ENCODE peak calls at places on chromosomes 3 and 15, in six cellular contexts. S, P, B, U, O and A are unnamed samples.

GRCh38 chr15:99682455-99682854 is 50.8 kb downstream of the LYSMD4 start:
- DNase-seq in U (no peak), B (no peak), S (no peak), O (no peak), P (peak; percentile 23), A (no peak)

GRCh38 chr15:74229686-74230085 is 6.4 kb upstream of the CCDC33 start:
- DNase-seq in P (no peak), S (no peak), O (no peak), B (no peak), U (no peak), A (no peak)

GRCh38 chr15:58522391-58522790 is 90.6 kb downstream of the LIPC start:
- DNase-seq in P (no peak), S (no peak), O (peak; percentile 69), B (no peak), U (no peak), A (no peak)

GRCh38 chr3:149936812-149937230 is 33.9 kb downstream of the PFN2 start:
- DNase-seq in B (peak; percentile 52), S (peak; percentile 35), O (peak; percentile 58), P (peak; percentile 5), U (peak; percentile 63), A (peak; percentile 83)

GRCh38 chr3:179148446-179149238 is 485 bp downstream of the PIK3CA start:
- DNase-seq in S (peak; percentile 41), P (no peak), O (peak; percentile 79), U (peak; percentile 39), B (peak; percentile 54), A (peak; percentile 76)

GRCh38 chr3:141519587-141519986 is 32.8 kb downstream of the RASA2 start:
- DNase-seq in S (no peak), P (no peak), U (no peak), O (no peak), B (no peak), A (no peak)

GRCh38 chr15:90829942-90830440 is 38.4 kb upstream of the FURIN start:
- DNase-seq in P (no peak), S (no peak), B (no peak), O (no peak), U (no peak), A (no peak)

GRCh38 chr3:64911138-64911537 is 223.3 kb upstream of the ADAMTS9 start:
- DNase-seq in B (no peak), S (no peak), O (no peak), P (no peak), U (no peak), A (no peak)

GRCh38 chr3:78728406-78729145 is 1039.2 kb downstream of the ROBO1 start:
- DNase-seq in O (peak; percentile 61), B (peak; percentile 67), P (no peak), U (peak; percentile 64), S (peak; percentile 15), A (peak; percentile 57)

GRCh38 chr15:81897011-81897677 is 148.7 kb downstream of the MEX3B start:
- DNase-seq in S (no peak), O (no peak), B (no peak), P (no peak), U (no peak), A (no peak)

DNA sequence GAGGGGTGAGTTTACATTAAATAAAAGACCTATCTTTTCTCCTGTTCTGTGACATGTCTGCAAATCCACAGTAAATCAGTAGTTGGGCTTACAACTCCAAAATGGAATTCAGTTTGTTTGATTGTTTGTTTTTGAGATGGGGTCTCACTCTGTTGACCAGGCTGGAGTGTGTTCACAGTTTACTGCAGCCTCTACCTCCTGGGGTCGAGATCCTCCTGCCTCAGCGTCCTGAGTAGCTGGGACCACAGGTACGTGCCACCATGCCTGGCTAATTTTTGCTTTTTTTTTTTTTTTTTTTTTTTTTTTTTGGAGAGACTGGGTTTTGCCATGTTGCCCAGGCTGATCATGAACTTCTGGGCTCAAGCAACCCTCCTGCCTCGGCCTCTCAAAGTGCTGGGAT is 63.5 kb upstream of the ADPGK start:
- DNase-seq in B (no peak), U (no peak), S (no peak), P (no peak), O (no peak), A (no peak)
- H3K27me3 ChIP-seq in B (no peaks in the 10 kb centered on the region), U (no peaks in the 10 kb centered on the region), S (peaks cover 2% of the 10 kb centered on the region), P (no peaks in the 10 kb centered on the region), O (peaks cover 8% of the 10 kb centered on the region), A (no peaks in the 10 kb centered on the region)

DNA sequence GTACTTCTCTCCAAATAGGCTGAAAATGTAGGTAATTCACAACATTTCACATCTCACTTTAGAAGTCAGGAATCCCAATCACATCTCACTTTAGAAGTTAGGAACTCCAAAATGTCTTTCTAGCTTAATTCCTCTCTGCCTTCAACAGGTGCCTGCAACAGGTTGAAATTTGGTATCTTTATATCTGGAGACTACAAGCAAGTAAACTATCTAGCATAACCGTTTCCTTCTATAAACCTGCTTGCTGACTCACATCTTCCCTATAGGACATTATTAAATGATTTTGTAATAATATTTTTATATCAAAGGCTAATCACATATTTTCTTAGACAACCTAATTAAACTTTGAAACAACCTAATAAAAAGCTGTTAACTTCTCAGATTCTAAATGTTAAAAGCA is 18.2 kb downstream of the RFX7 start:
- DNase-seq in B (no peak), O (no peak), S (no peak), U (no peak), P (no peak), A (no peak)
- H3K9me3 ChIP-seq in B (no peaks in the 10 kb centered on the region), O (peaks cover 45% of the 10 kb centered on the region), S (peaks cover 86% of the 10 kb centered on the region), U (no peaks in the 10 kb centered on the region), P (no peaks in the 10 kb centered on the region), A (peaks cover 38% of the 10 kb centered on the region)

GRCh38 chr3:44000586-44000985 is 241.1 kb upstream of the TOPAZ1 start:
- DNase-seq in P (no peak), S (no peak), B (no peak), O (no peak), U (no peak), A (no peak)

GRCh38 chr3:43998841-43999805 is 242.6 kb upstream of the TOPAZ1 start:
- DNase-seq in U (peak; percentile 56), O (no peak), B (no peak), S (peak; percentile 56), P (no peak), A (peak; percentile 80)

GRCh38 chr3:44001072-44001471 is 240.6 kb upstream of the TOPAZ1 start:
- DNase-seq in S (no peak), P (no peak), O (no peak), B (no peak), U (no peak), A (no peak)

GRCh38 chr3:43998374-43998840 is 243.3 kb upstream of the TOPAZ1 start:
- DNase-seq in O (no peak), B (no peak), P (no peak), S (no peak), U (no peak), A (peak; percentile 58)

DNA sequence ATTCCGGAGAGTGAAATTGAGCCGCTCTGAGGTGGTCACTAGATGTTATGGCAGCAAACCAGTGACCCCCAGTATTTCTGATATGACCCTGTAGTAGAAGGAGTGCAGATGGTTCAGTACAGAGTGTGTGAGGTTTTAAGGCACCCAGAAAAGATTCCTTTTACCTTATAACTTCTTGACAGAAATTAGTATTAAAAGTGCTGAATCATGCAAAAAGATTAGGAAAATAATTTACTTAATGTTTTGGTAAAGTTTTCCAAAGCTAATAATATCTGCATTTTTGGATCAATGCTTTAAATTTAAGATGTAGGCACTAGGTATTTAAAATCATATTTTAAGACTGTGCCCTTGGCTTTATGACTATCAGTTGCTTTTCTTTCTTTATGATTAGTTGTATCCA is 241.8 kb upstream of the TOPAZ1 start:
- DNase-seq in U (no peak), P (no peak), B (no peak), S (no peak), O (no peak), A (no peak)
- H3K27me3 ChIP-seq in U (peaks cover 79% of the 10 kb centered on the region), P (peaks cover 37% of the 10 kb centered on the region), B (peaks cover 36% of the 10 kb centered on the region), S (peaks cover 48% of the 10 kb centered on the region), O (peaks cover 98% of the 10 kb centered on the region), A (peaks cover 79% of the 10 kb centered on the region)

GRCh38 chr15:42760759-42761158 is 23.8 kb upstream of the CDAN1 start:
- DNase-seq in P (no peak), B (no peak), O (no peak), U (no peak), S (no peak), A (no peak)
- H3K9me3 ChIP-seq in P (no peaks in the 10 kb centered on the region), B (peaks cover 3% of the 10 kb centered on the region), O (peaks cover 38% of the 10 kb centered on the region), U (peaks cover 11% of the 10 kb centered on the region), S (peaks cover 20% of the 10 kb centered on the region), A (peaks cover 20% of the 10 kb centered on the region)

GRCh38 chr3:13076255-13076654 is 3.0 kb upstream of the IQSEC1 start:
- DNase-seq in U (no peak), O (no peak), B (no peak), P (no peak), S (no peak), A (no peak)

GRCh38 chr3:13072239-13073041 is 789 bp downstream of the IQSEC1 start:
- DNase-seq in S (no peak), O (peak; percentile 77), P (no peak), B (peak; percentile 47), U (no peak), A (peak; percentile 16)

GRCh38 chr3:13075318-13075717 is 2.1 kb upstream of the IQSEC1 start:
- DNase-seq in S (no peak), U (no peak), O (no peak), B (no peak), P (no peak), A (no peak)

GRCh38 chr3:13073042-13073906 is at the start of gene IQSEC1:
- DNase-seq in B (peak; percentile 57), U (no peak), P (no peak), S (peak; percentile 77), O (peak; percentile 84), A (peak; percentile 95)

GRCh38 chr3:13073976-13074375 is 747 bp upstream of the IQSEC1 start:
- DNase-seq in P (no peak), O (no peak), U (no peak), B (no peak), S (no peak), A (no peak)
- H3K27me3 ChIP-seq in P (peaks cover 59% of the 10 kb centered on the region), O (peaks cover 24% of the 10 kb centered on the region), U (no peaks in the 10 kb centered on the region), B (no peaks in the 10 kb centered on the region), S (peaks cover 25% of the 10 kb centered on the region), A (peaks cover 62% of the 10 kb centered on the region)

GRCh38 chr3:165502707-165503106 is 306.5 kb upstream of the SLITRK3 start:
- DNase-seq in B (no peak), P (no peak), O (no peak), S (no peak), U (no peak), A (peak; percentile 52)
- H3K9me3 ChIP-seq in B (no peaks in the 10 kb centered on the region), P (no peaks in the 10 kb centered on the region), O (peaks cover 8% of the 10 kb centered on the region), S (no peaks in the 10 kb centered on the region), U (no peaks in the 10 kb centered on the region), A (no peaks in the 10 kb centered on the region)

GRCh38 chr15:70516408-70517193 is 246.8 kb downstream of the UACA start:
- DNase-seq in B (no peak), O (no peak), P (no peak), U (no peak), S (no peak), A (no peak)
- H3K27me3 ChIP-seq in B (no peaks in the 10 kb centered on the region), O (no peaks in the 10 kb centered on the region), P (peaks cover 71% of the 10 kb centered on the region), U (no peaks in the 10 kb centered on the region), S (no peaks in the 10 kb centered on the region), A (no peaks in the 10 kb centered on the region)

GRCh38 chr3:136909187-136909586 is 47.2 kb downstream of the NCK1 start:
- DNase-seq in B (no peak), U (no peak), S (no peak), P (no peak), O (no peak), A (no peak)
- H3K9me3 ChIP-seq in B (no peaks in the 10 kb centered on the region), U (peaks cover 2% of the 10 kb centered on the region), S (peaks cover 30% of the 10 kb centered on the region), P (no peaks in the 10 kb centered on the region), O (peaks cover 20% of the 10 kb centered on the region), A (no peaks in the 10 kb centered on the region)

GRCh38 chr3:12285003-12285555 is 3.8 kb upstream of the PPARG start:
- DNase-seq in P (no peak), O (no peak), B (no peak), S (no peak), U (no peak), A (no peak)
- H3K27me3 ChIP-seq in P (peaks cover 24% of the 10 kb centered on the region), O (peaks cover 7% of the 10 kb centered on the region), B (no peaks in the 10 kb centered on the region), S (peaks cover 25% of the 10 kb centered on the region), U (no peaks in the 10 kb centered on the region), A (peaks cover 76% of the 10 kb centered on the region)